ENCODE peak calls at places on chromosomes 13 and 19, in seven cellular contexts. D is H1, H is GM12878, Z is GM12892, U is SK-N-SH, S is HepG2, G is K562. C is an unnamed sample.

GRCh38 chr13:35566340-35566739 is 89.9 kb upstream of the MAB21L1 start:
- DNase-seq in D (no peak), H (no peak), Z (no peak), U (no peak), S (no peak), G (no peak), C (no peak)

GRCh38 chr19:13122980-13123957 is 5.2 kb downstream of the NACC1 start:
- DNase-seq in D (no peak), H (no peak), Z (no peak), U (no peak), S (no peak), G (no peak), C (no peak)

GRCh38 chr19:41928221-41928683 is at the start of gene ERFL:
- DNase-seq in D (no peak), H (no peak), Z (no peak), U (peak; percentile 68), S (no peak), G (peak; percentile 78), C (no peak)

GRCh38 chr13:41813426-41813825 is 147.5 kb downstream of the VWA8 start:
- DNase-seq in D (no peak), H (no peak), Z (no peak), U (no peak), S (no peak), G (no peak), C (no peak)

GRCh38 chr19:48617146-48617937 is 1.6 kb downstream of the RPL18 start:
- DNase-seq in D (no peak), H (no peak), Z (no peak), U (no peak), S (no peak), G (no peak), C (no peak)

GRCh38 chr13:31052478-31052877 is 109.2 kb downstream of the HSPH1 start:
- DNase-seq in D (no peak), H (no peak), Z (no peak), U (no peak), S (no peak), G (no peak), C (no peak)

GRCh38 chr19:48784527-48784926 is 26.3 kb downstream of the BCAT2 start:
- DNase-seq in D (no peak), H (no peak), Z (no peak), U (no peak), S (no peak), G (peak; percentile 10), C (no peak)

GRCh38 chr13:100124265-100124664 is 35.4 kb downstream of the PCCA start:
- DNase-seq in D (no peak), H (no peak), Z (no peak), U (no peak), S (no peak), G (no peak), C (no peak)

GRCh38 chr13:98142427-98143156 is at the start of gene FARP1:
- DNase-seq in D (no peak), H (no peak), Z (peak; percentile 38), U (peak; percentile 95), S (peak; percentile 62), G (peak; percentile 71), C (peak; percentile 65)

GRCh38 chr19:5826531-5827341 is 12.8 kb downstream of the FUT6 start:
- DNase-seq in D (no peak), H (no peak), Z (no peak), U (peak; percentile 83), S (peak; percentile 87), G (no peak), C (no peak)

GRCh38 chr19:44777715-44778347 is at the start of gene CBLC:
- DNase-seq in D (peak; percentile 84), H (no peak), Z (no peak), U (peak; percentile 49), S (peak; percentile 68), G (peak; percentile 87), C (no peak)

GRCh38 chr19:31262673-31263308 is 86.4 kb downstream of the TSHZ3 start:
- DNase-seq in D (no peak), H (no peak), Z (no peak), U (peak; percentile 26), S (no peak), G (no peak), C (no peak)

GRCh38 chr13:74144269-74144668 is 10.1 kb upstream of the KLF12 start:
- DNase-seq in D (no peak), H (no peak), Z (no peak), U (no peak), S (no peak), G (no peak), C (no peak)

GRCh38 chr13:40682449-40683240 is 16.2 kb upstream of the FOXO1 start:
- DNase-seq in D (no peak), H (no peak), Z (no peak), U (no peak), S (no peak), G (no peak), C (no peak)

GRCh38 chr19:17706750-17707181 is 12.5 kb upstream of the MAP1S start:
- DNase-seq in D (peak; percentile 68), H (no peak), Z (no peak), U (peak; percentile 87), S (peak; percentile 46), G (peak; percentile 98), C (no peak)

GRCh38 chr13:78881746-78882145 is 222.8 kb upstream of the OBI1 start:
- DNase-seq in D (no peak), H (no peak), Z (no peak), U (peak; percentile 39), S (no peak), G (no peak), C (no peak)

GRCh38 chr13:42883771-42884170 is 102.4 kb downstream of the FAM216B start:
- DNase-seq in D (no peak), H (no peak), Z (no peak), U (peak; percentile 61), S (no peak), G (no peak), C (no peak)

GRCh38 chr13:50123862-50124535 is 108.8 kb downstream of the KCNRG start:
- DNase-seq in D (peak; percentile 78), H (no peak), Z (peak; percentile 86), U (no peak), S (peak; percentile 90), G (peak; percentile 89), C (peak; percentile 85)

GRCh38 chr19:19160489-19161035 is 9.5 kb downstream of the MEF2B start:
- DNase-seq in D (peak; percentile 33), H (no peak), Z (peak; percentile 78), U (no peak), S (no peak), G (no peak), C (peak; percentile 72)

GRCh38 chr13:99639126-99639525 is 137.9 kb downstream of the TM9SF2 start:
- DNase-seq in D (no peak), H (no peak), Z (no peak), U (no peak), S (no peak), G (no peak), C (no peak)

GRCh38 chr13:68439821-68440220 is 1209.7 kb upstream of the PCDH9 start:
- DNase-seq in D (no peak), H (no peak), Z (no peak), U (no peak), S (no peak), G (no peak), C (no peak)

GRCh38 chr19:1333789-1334188 is 48.1 kb downstream of the EFNA2 start:
- DNase-seq in D (no peak), H (no peak), Z (no peak), U (no peak), S (no peak), G (peak; percentile 64), C (no peak)
- TF ChIP-seq POLR2AphosphoS5 in D (no peak), H (no peak), Z (no peak), U (no peak), S (no peak), G (no peak), C (no peak)

GRCh38 chr13:114149774-114150740 is 17.6 kb upstream of the RASA3 start:
- DNase-seq in D (no peak), H (no peak), Z (no peak), U (no peak), S (no peak), G (no peak), C (no peak)

GRCh38 chr13:114152285-114152645 is 19.8 kb upstream of the RASA3 start:
- DNase-seq in D (no peak), H (no peak), Z (no peak), U (no peak), S (no peak), G (no peak), C (no peak)

GRCh38 chr13:114152831-114153371 is 20.5 kb upstream of the RASA3 start:
- DNase-seq in D (no peak), H (no peak), Z (no peak), U (no peak), S (no peak), G (no peak), C (no peak)

GRCh38 chr13:114151565-114152284 is 19.3 kb upstream of the RASA3 start:
- DNase-seq in D (no peak), H (no peak), Z (no peak), U (no peak), S (no peak), G (peak; percentile 30), C (no peak)

DNA sequence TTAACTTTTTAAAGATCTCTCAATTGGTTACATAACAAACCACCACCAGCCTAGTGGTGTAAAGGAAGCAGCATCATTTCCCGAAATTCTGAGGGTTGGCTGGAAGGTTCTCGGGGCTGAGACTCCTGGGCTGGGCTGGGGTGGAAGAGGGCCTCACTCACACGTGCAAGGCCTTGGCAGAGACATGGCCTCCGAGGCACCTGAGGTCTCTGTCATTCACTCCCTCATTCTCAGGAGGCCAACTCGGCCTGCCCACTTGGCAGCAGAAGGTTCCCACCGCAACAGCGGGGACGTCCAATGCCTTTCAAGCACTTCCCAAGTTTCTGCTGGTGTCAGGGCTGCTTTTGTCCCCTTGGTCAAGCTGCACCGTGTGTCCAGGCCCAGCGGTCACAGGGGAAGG is 18.6 kb upstream of the RASA3 start:
- DNase-seq in D (no peak), H (no peak), Z (no peak), U (peak; percentile 7), S (no peak), G (no peak), C (no peak)
- TF ChIP-seq TAF1 in D (no peak), H (no peak), Z (no peak), U (no peak), S (no peak), G (no peak), C (no peak)

DNA sequence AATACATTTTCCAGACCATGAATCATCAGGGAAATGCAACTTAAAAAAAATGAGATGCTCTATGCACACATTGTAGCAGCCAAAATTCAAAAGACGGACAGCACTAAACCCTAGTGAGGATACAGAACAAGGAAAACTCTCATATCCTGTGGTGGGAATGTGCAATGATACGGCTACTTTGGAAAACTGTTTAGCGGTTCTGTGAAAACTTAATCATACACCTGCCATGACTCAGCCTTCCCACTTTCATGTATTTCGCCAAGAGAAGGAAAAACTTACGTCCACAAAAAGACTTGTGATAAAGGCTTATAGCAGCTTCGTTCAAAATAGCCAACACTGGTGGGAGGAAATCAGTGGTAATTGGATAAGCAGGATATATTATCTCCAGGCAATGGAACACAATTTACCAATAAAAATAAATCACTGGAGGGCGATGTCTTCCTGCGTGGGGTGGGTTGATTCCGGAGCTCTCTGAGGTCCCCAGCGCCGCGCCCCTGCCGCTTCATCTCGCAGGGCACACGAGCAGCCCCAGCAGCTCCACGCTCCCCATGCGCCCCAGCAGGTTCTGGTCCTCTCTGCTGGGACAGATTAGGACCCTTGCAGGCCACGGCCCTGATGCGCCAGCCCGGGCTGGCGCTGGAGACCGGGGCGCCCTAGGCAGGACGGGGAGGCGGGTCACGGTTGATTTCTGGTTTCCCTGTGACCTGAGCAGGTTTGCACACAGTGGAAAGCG is 97.2 kb upstream of the ARHGEF7 start:
- DNase-seq in D (no peak), H (no peak), Z (no peak), U (no peak), S (no peak), G (no peak), C (no peak)
- TF ChIP-seq POLR2AphosphoS5 in D (no peak), H (no peak), Z (no peak), U (no peak), S (no peak), G (no peak), C (no peak)

GRCh38 chr19:342128-342455 is 2.5 kb downstream of the MIER2 start:
- DNase-seq in D (no peak), H (no peak), Z (no peak), U (no peak), S (no peak), G (no peak), C (no peak)
- TF ChIP-seq TAF1 in D (no peak), H (no peak), Z (no peak), U (no peak), S (no peak), G (no peak), C (no peak)